ENCODE peak calls at places on chromosome 1, in ten cellular contexts. U, C, W, X, S, A, E, N, G and L are unnamed samples.

GRCh38 chr1:22210176-22210575 is 67.3 kb upstream of the WNT4 start:
- DNase-seq in W (no peak), S (no peak), U (no peak), A (no peak), C (no peak), E (no peak), G (no peak), X (no peak), N (no peak), L (no peak)

GRCh38 chr1:156462954-156463795 is 37.4 kb downstream of the MEF2D start:
- DNase-seq in U (no peak), E (no peak), X (no peak), N (no peak), G (no peak), W (no peak), A (no peak), C (no peak), S (no peak), L (no peak)

GRCh38 chr1:119046429-119047039 is 58.4 kb upstream of the TBX15 start:
- DNase-seq in A (no peak), U (no peak), W (no peak), S (no peak), C (peak), E (no peak), X (no peak), N (no peak), G (peak), L (no peak)

GRCh38 chr1:232012773-232013386 is 386.3 kb downstream of the DISC1 start:
- DNase-seq in X (peak), U (no peak), G (peak), N (no peak), S (peak), C (no peak), E (no peak), A (no peak), W (no peak), L (no peak)

GRCh38 chr1:214658785-214659184 is 55.8 kb downstream of the CENPF start:
- DNase-seq in W (no peak), E (peak), X (no peak), S (no peak), C (peak), U (no peak), G (no peak), N (no peak), A (no peak), L (no peak)

GRCh38 chr1:39992229-39992628 is 37.3 kb downstream of the MFSD2A start:
- DNase-seq in U (no peak), W (no peak), X (no peak), A (no peak), S (no peak), C (no peak), E (no peak), N (no peak), G (no peak), L (no peak)

GRCh38 chr1:41486053-41486891 is 1.8 kb upstream of the EDN2 start:
- DNase-seq in A (no peak), G (no peak), E (no peak), W (no peak), X (peak), S (no peak), C (peak), N (no peak), U (no peak), L (peak)

GRCh38 chr1:20496241-20496661 is 10.2 kb upstream of the CAMK2N1 start:
- DNase-seq in W (no peak), N (no peak), U (no peak), A (no peak), E (no peak), G (no peak), S (no peak), C (peak), X (no peak), L (no peak)

GRCh38 chr1:19892628-19893168 is 10.5 kb downstream of the OTUD3 start:
- DNase-seq in C (peak), N (no peak), U (no peak), W (no peak), E (no peak), A (no peak), X (no peak), G (no peak), S (no peak), L (no peak)

GRCh38 chr1:70327306-70328076 is 27.0 kb downstream of the ANKRD13C start:
- DNase-seq in W (no peak), S (no peak), N (no peak), X (no peak), C (peak), G (no peak), A (no peak), U (no peak), E (no peak), L (no peak)

GRCh38 chr1:208604295-208604694 is 360.1 kb upstream of the PLXNA2 start:
- DNase-seq in C (peak), X (no peak), G (no peak), N (no peak), U (no peak), A (no peak), S (no peak), E (no peak), W (no peak), L (peak)